ENCODE peak calls at places on chromosomes 5 and 9, in four cellular contexts. M, T, U and O are unnamed samples.

GRCh38 chr9:34685591-34685990 is 5.5 kb downstream of the CCL19 start:
- DNase-seq in M (no peak), T (no peak), U (no peak), O (no peak)

GRCh38 chr9:116190997-116191396 is 37.4 kb downstream of the PAPPA start:
- DNase-seq in M (no peak), T (no peak), U (no peak), O (no peak)

GRCh38 chr5:124908603-124909451 is 162.4 kb upstream of the ZNF608 start:
- DNase-seq in M (no peak), T (no peak), U (no peak), O (no peak)

GRCh38 chr5:65034782-65035181 is 266.1 kb downstream of the CWC27 start:
- DNase-seq in M (no peak), T (peak), U (peak), O (no peak)

GRCh38 chr5:134438268-134438622 is 26.6 kb upstream of the CDKN2AIPNL start:
- DNase-seq in M (no peak), T (no peak), U (no peak), O (no peak)

GRCh38 chr5:36502608-36503007 is 103.8 kb upstream of the SLC1A3 start:
- DNase-seq in M (no peak), T (no peak), U (no peak), O (no peak)

GRCh38 chr5:112525217-112525616 is 106.1 kb upstream of the EPB41L4A start:
- DNase-seq in M (no peak), T (no peak), U (no peak), O (no peak)

GRCh38 chr5:157516016-157516415 is 56.0 kb downstream of the NIPAL4 start:
- DNase-seq in M (no peak), T (no peak), U (no peak), O (no peak)

DNA sequence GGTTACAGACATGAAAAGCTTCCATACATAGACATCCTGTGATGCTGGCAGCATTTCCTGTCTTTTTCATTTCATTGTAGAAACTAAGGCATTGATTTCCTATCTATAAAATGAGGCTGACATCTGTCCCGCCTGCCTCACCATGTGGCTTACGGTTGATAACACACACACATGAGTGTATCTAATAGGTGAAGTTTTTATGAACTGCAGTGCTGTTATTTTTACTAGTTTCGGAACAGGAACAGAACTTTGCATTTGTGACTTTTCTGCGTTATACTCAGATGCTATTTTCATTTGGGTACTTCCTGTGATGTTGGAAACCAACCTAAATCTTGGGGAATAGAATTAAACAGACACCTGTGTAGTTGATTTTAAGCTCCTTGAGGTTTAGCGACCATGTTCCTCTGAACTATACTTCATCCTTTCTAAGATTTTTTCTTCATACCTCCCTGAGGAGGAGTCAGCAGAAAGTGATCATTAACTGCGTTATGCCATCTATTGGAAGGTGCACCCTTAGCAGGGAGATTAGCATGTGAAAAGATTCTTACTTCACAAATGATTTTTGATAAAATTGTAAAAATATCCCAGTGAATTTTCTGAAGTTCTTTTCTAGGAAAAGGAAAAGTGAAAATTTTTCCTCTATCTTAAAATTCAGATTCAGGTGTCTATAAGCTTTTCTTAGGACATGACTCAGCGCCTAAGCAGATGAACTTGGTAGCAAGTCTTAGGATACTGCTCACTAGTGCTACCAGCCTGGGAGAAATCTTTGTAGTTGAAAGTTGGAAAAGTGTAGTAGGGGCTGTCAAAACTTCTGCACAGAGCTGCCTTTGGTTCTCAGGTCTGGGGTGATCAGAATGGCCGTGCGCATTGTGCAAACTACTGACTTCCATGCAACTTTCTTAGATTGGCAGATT is 134.5 kb downstream of the TRIO start:
- DNase-seq in M (no peak), T (no peak), U (no peak), O (no peak)
- TF ChIP-seq CTCF in M (no peak), T (no peak), U (no peak), O (no peak)

GRCh38 chr9:112086627-112087026 is 88.5 kb downstream of the SUSD1 start:
- DNase-seq in M (no peak), T (no peak), U (no peak), O (no peak)
- TF ChIP-seq CTCF in M (peak), T (peak), U (peak), O (peak)

GRCh38 chr5:143446535-143447226 is 43.2 kb upstream of the NR3C1 start:
- DNase-seq in M (no peak), T (no peak), U (no peak), O (no peak)

GRCh38 chr5:143445726-143446125 is 42.2 kb upstream of the NR3C1 start:
- DNase-seq in M (no peak), T (no peak), U (no peak), O (no peak)

GRCh38 chr5:143449772-143450171 is 46.3 kb upstream of the NR3C1 start:
- DNase-seq in M (no peak), T (no peak), U (no peak), O (no peak)

GRCh38 chr5:143447983-143448382 is 44.5 kb upstream of the NR3C1 start:
- DNase-seq in M (no peak), T (no peak), U (no peak), O (no peak)

GRCh38 chr5:143448518-143448917 is 45.0 kb upstream of the NR3C1 start:
- DNase-seq in M (no peak), T (no peak), U (no peak), O (no peak)
- TF ChIP-seq CTCF in M (no peak), T (no peak), U (peak), O (no peak)

DNA sequence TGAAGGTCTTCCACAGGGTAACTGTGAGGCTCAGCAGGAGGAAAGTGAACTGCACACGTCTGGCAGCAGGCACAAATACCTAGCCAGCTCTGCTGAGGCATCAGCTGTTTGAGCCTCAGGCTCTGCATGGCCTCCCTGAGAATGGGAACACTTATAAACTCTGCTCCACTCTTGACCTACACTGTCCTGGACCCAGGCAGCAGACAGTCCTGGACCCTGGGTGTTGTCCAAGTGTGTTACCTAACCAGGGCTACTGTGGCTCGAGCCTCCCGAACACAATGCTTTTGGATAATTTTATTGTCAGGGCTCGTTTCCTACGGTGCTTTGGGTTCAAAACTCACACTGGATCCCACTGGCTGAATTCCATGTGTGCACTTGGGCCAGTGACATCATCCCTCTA is 497.9 kb downstream of the SEMA5A start:
- DNase-seq in M (no peak), T (no peak), U (no peak), O (no peak)
- TF ChIP-seq CTCF in M (no peak), T (no peak), U (no peak), O (no peak)

GRCh38 chr9:32550046-32550608 is 2.0 kb upstream of the SMIM27 start:
- DNase-seq in M (no peak), T (no peak), U (peak), O (no peak)
- TF ChIP-seq CTCF in M (no peak), T (no peak), U (peak), O (no peak)

DNA sequence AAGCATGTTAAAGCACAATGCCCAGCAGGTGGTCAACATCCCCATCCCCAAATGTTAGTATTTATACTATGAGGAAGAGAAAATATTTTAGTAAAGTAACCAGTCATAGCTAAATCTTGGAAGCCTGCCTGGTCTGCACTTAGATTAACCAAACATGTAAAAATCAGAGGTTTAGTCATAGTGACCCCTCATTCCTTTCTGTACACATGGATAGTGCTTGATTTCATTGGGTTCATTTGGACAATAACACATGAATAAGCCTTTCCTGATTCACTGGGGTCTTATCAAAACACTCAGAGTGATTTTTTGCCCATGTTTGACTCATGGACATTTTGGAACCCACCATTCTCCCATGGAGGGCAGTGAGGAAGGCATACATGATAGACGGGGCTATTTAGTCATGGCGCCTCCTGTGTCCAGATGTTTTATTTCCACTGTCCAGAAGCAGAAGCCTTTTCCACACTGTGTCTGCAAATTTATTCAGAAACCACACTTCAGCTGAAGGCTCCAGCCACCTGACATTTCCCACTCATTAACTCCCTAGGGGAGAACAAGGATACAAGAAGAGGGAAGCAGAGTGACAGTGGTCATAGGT is 32.5 kb downstream of the OR1J1 start:
- DNase-seq in M (no peak), T (no peak), U (no peak), O (no peak)
- TF ChIP-seq CTCF in M (no peak), T (no peak), U (no peak), O (no peak)

GRCh38 chr5:139842321-139842720 is 46.7 kb downstream of the PSD2 start:
- DNase-seq in M (peak), T (no peak), U (no peak), O (no peak)

GRCh38 chr5:139839918-139840317 is 44.3 kb downstream of the PSD2 start:
- DNase-seq in M (peak), T (no peak), U (no peak), O (no peak)

GRCh38 chr5:139839416-139839815 is 43.8 kb downstream of the PSD2 start:
- DNase-seq in M (peak), T (no peak), U (no peak), O (no peak)

GRCh38 chr5:139843991-139844390 is 48.4 kb downstream of the PSD2 start:
- DNase-seq in M (no peak), T (no peak), U (no peak), O (no peak)

GRCh38 chr5:139841549-139841948 is 45.9 kb downstream of the PSD2 start:
- DNase-seq in M (no peak), T (no peak), U (no peak), O (no peak)
- TF ChIP-seq CTCF in M (no peak), T (no peak), U (peak), O (no peak)

GRCh38 chr9:126777733-126778132 is 27.1 kb upstream of the ZBTB43 start:
- DNase-seq in M (peak), T (no peak), U (peak), O (no peak)
- TF ChIP-seq CTCF in M (no peak), T (no peak), U (peak), O (no peak)

DNA sequence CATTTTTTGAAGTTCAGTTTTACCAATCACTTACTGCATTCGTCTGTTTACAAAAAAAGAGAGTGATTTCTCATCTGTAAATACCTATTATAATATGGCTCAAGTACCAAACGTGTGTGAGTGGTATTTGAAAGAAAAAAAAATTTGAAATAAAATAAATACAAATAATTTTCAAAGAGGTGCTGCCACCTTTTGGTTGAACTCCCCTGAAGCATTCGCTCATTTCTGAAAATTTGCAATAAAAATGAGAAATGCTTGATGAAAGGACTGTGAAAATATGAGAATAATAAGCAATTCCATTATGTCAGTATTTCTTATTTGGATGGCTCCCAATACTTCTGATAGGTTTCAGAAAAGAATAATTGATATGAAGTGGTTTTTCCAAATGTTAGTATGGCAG is 409.9 kb downstream of the CTNND2 start:
- DNase-seq in M (no peak), T (no peak), U (no peak), O (no peak)
- TF ChIP-seq CTCF in M (peak), T (peak), U (peak), O (peak)